ENCODE peak calls at places on chromosome X, in ten cellular contexts. One of them, this sample, is unnamed.

GRCh38 chrX:40998123-40998522 is 87.1 kb upstream of the USP9X start:
- ATAC-seq in CD4-positive, alpha-beta T cell: no peak
- ATAC-seq in CD8-positive, alpha-beta T cell: no peak
- ATAC-seq in heart left ventricle: no peak
- ATAC-seq in activated naive CD8-positive, alpha-beta T cell treated with anti-CD3 and anti-CD28 coated beads, Interleukin-2, amount 10 ng/mL, durations not matched to agents 7 days and 5 days: no peak
- ATAC-seq in heart right ventricle: no peak
- ATAC-seq in central memory CD8-positive, alpha-beta T cell: no peak
- ATAC-seq in omental fat pad: no peak
- ATAC-seq in activated T-cell treated with anti-CD3 and anti-CD28 coated beads, Interleukin-2, amount 50 U/mL, for 4 hours: no peak
- ATAC-seq in lower lobe of right lung: no peak
- ATAC-seq in this sample: no peak

GRCh38 chrX:109714340-109714958 is 18.6 kb downstream of the ACSL4 start:
- ATAC-seq in CD4-positive, alpha-beta T cell: no peak
- ATAC-seq in CD8-positive, alpha-beta T cell: no peak
- ATAC-seq in omental fat pad: no peak
- ATAC-seq in activated T-cell treated with anti-CD3 and anti-CD28 coated beads, Interleukin-2, amount 50 U/mL, for 4 hours: no peak
- ATAC-seq in central memory CD8-positive, alpha-beta T cell: no peak
- ATAC-seq in activated naive CD8-positive, alpha-beta T cell treated with anti-CD3 and anti-CD28 coated beads, Interleukin-2, amount 10 ng/mL, durations not matched to agents 7 days and 5 days: no peak
- ATAC-seq in heart left ventricle: no peak
- ATAC-seq in lower lobe of right lung: peak
- ATAC-seq in heart right ventricle: no peak
- ATAC-seq in this sample: no peak

GRCh38 chrX:7252013-7252610 is 104.2 kb upstream of the PUDP start:
- ATAC-seq in heart left ventricle: no peak
- ATAC-seq in activated T-cell treated with anti-CD3 and anti-CD28 coated beads, Interleukin-2, amount 50 U/mL, for 4 hours: no peak
- ATAC-seq in CD4-positive, alpha-beta T cell: no peak
- ATAC-seq in activated naive CD8-positive, alpha-beta T cell treated with anti-CD3 and anti-CD28 coated beads, Interleukin-2, amount 10 ng/mL, durations not matched to agents 7 days and 5 days: no peak
- ATAC-seq in central memory CD8-positive, alpha-beta T cell: no peak
- ATAC-seq in CD8-positive, alpha-beta T cell: no peak
- ATAC-seq in omental fat pad: no peak
- ATAC-seq in heart right ventricle: no peak
- ATAC-seq in lower lobe of right lung: peak
- ATAC-seq in this sample: no peak

GRCh38 chrX:132708529-132708928 is 219.7 kb upstream of the MBNL3 start:
- ATAC-seq in activated T-cell treated with anti-CD3 and anti-CD28 coated beads, Interleukin-2, amount 50 U/mL, for 4 hours: no peak
- ATAC-seq in CD8-positive, alpha-beta T cell: no peak
- ATAC-seq in heart right ventricle: no peak
- ATAC-seq in lower lobe of right lung: no peak
- ATAC-seq in activated naive CD8-positive, alpha-beta T cell treated with anti-CD3 and anti-CD28 coated beads, Interleukin-2, amount 10 ng/mL, durations not matched to agents 7 days and 5 days: no peak
- ATAC-seq in CD4-positive, alpha-beta T cell: no peak
- ATAC-seq in heart left ventricle: no peak
- ATAC-seq in central memory CD8-positive, alpha-beta T cell: no peak
- ATAC-seq in omental fat pad: no peak
- ATAC-seq in this sample: no peak

GRCh38 chrX:40261955-40262596 is 164.3 kb upstream of the BCOR start:
- ATAC-seq in CD4-positive, alpha-beta T cell: no peak
- ATAC-seq in heart left ventricle: peak
- ATAC-seq in central memory CD8-positive, alpha-beta T cell: no peak
- ATAC-seq in CD8-positive, alpha-beta T cell: no peak
- ATAC-seq in heart right ventricle: no peak
- ATAC-seq in omental fat pad: no peak
- ATAC-seq in activated T-cell treated with anti-CD3 and anti-CD28 coated beads, Interleukin-2, amount 50 U/mL, for 4 hours: no peak
- ATAC-seq in activated naive CD8-positive, alpha-beta T cell treated with anti-CD3 and anti-CD28 coated beads, Interleukin-2, amount 10 ng/mL, durations not matched to agents 7 days and 5 days: no peak
- ATAC-seq in lower lobe of right lung: peak
- ATAC-seq in this sample: no peak

GRCh38 chrX:23726196-23726595 is 16.9 kb downstream of the ACOT9 start:
- ATAC-seq in heart right ventricle: no peak
- ATAC-seq in activated naive CD8-positive, alpha-beta T cell treated with anti-CD3 and anti-CD28 coated beads, Interleukin-2, amount 10 ng/mL, durations not matched to agents 7 days and 5 days: no peak
- ATAC-seq in omental fat pad: no peak
- ATAC-seq in central memory CD8-positive, alpha-beta T cell: no peak
- ATAC-seq in heart left ventricle: no peak
- ATAC-seq in activated T-cell treated with anti-CD3 and anti-CD28 coated beads, Interleukin-2, amount 50 U/mL, for 4 hours: no peak
- ATAC-seq in CD8-positive, alpha-beta T cell: no peak
- ATAC-seq in CD4-positive, alpha-beta T cell: no peak
- ATAC-seq in lower lobe of right lung: peak
- ATAC-seq in this sample: no peak

GRCh38 chrX:149527705-149528104 is 13.1 kb upstream of the EOLA1 start:
- ATAC-seq in activated T-cell treated with anti-CD3 and anti-CD28 coated beads, Interleukin-2, amount 50 U/mL, for 4 hours: no peak
- ATAC-seq in heart left ventricle: no peak
- ATAC-seq in central memory CD8-positive, alpha-beta T cell: no peak
- ATAC-seq in omental fat pad: no peak
- ATAC-seq in CD8-positive, alpha-beta T cell: peak
- ATAC-seq in lower lobe of right lung: peak
- ATAC-seq in CD4-positive, alpha-beta T cell: peak
- ATAC-seq in heart right ventricle: no peak
- ATAC-seq in activated naive CD8-positive, alpha-beta T cell treated with anti-CD3 and anti-CD28 coated beads, Interleukin-2, amount 10 ng/mL, durations not matched to agents 7 days and 5 days: peak
- ATAC-seq in this sample: peak

GRCh38 chrX:629230-630006 is 1.2 kb upstream of the SHOX start:
- ATAC-seq in CD4-positive, alpha-beta T cell: no peak
- ATAC-seq in activated T-cell treated with anti-CD3 and anti-CD28 coated beads, Interleukin-2, amount 50 U/mL, for 4 hours: no peak
- ATAC-seq in activated naive CD8-positive, alpha-beta T cell treated with anti-CD3 and anti-CD28 coated beads, Interleukin-2, amount 10 ng/mL, durations not matched to agents 7 days and 5 days: no peak
- ATAC-seq in lower lobe of right lung: no peak
- ATAC-seq in CD8-positive, alpha-beta T cell: no peak
- ATAC-seq in central memory CD8-positive, alpha-beta T cell: no peak
- ATAC-seq in heart right ventricle: no peak
- ATAC-seq in omental fat pad: no peak
- ATAC-seq in heart left ventricle: no peak
- ATAC-seq in this sample: no peak

GRCh38 chrX:134949271-134949670 is 41.5 kb upstream of the SMIM10 start:
- ATAC-seq in activated T-cell treated with anti-CD3 and anti-CD28 coated beads, Interleukin-2, amount 50 U/mL, for 4 hours: no peak
- ATAC-seq in CD8-positive, alpha-beta T cell: no peak
- ATAC-seq in activated naive CD8-positive, alpha-beta T cell treated with anti-CD3 and anti-CD28 coated beads, Interleukin-2, amount 10 ng/mL, durations not matched to agents 7 days and 5 days: no peak
- ATAC-seq in heart left ventricle: no peak
- ATAC-seq in heart right ventricle: no peak
- ATAC-seq in central memory CD8-positive, alpha-beta T cell: no peak
- ATAC-seq in CD4-positive, alpha-beta T cell: no peak
- ATAC-seq in omental fat pad: peak
- ATAC-seq in lower lobe of right lung: no peak
- ATAC-seq in this sample: no peak

GRCh38 chrX:46681849-46682248 is 77.1 kb downstream of the SLC9A7 start:
- ATAC-seq in lower lobe of right lung: no peak
- ATAC-seq in activated T-cell treated with anti-CD3 and anti-CD28 coated beads, Interleukin-2, amount 50 U/mL, for 4 hours: no peak
- ATAC-seq in central memory CD8-positive, alpha-beta T cell: no peak
- ATAC-seq in CD4-positive, alpha-beta T cell: no peak
- ATAC-seq in omental fat pad: no peak
- ATAC-seq in activated naive CD8-positive, alpha-beta T cell treated with anti-CD3 and anti-CD28 coated beads, Interleukin-2, amount 10 ng/mL, durations not matched to agents 7 days and 5 days: no peak
- ATAC-seq in heart left ventricle: no peak
- ATAC-seq in heart right ventricle: no peak
- ATAC-seq in CD8-positive, alpha-beta T cell: no peak
- ATAC-seq in this sample: no peak

GRCh38 chrX:136212557-136213111 is 38.6 kb downstream of the MAP7D3 start:
- ATAC-seq in omental fat pad: no peak
- ATAC-seq in central memory CD8-positive, alpha-beta T cell: no peak
- ATAC-seq in activated naive CD8-positive, alpha-beta T cell treated with anti-CD3 and anti-CD28 coated beads, Interleukin-2, amount 10 ng/mL, durations not matched to agents 7 days and 5 days: no peak
- ATAC-seq in CD4-positive, alpha-beta T cell: no peak
- ATAC-seq in heart left ventricle: peak
- ATAC-seq in CD8-positive, alpha-beta T cell: no peak
- ATAC-seq in heart right ventricle: peak
- ATAC-seq in activated T-cell treated with anti-CD3 and anti-CD28 coated beads, Interleukin-2, amount 50 U/mL, for 4 hours: no peak
- ATAC-seq in lower lobe of right lung: no peak
- ATAC-seq in this sample: peak

GRCh38 chrX:51608071-51608470 is 10.6 kb downstream of the CENPVL3 start:
- ATAC-seq in lower lobe of right lung: no peak
- ATAC-seq in omental fat pad: no peak
- ATAC-seq in heart right ventricle: peak
- ATAC-seq in CD8-positive, alpha-beta T cell: no peak
- ATAC-seq in CD4-positive, alpha-beta T cell: no peak
- ATAC-seq in heart left ventricle: no peak
- ATAC-seq in activated T-cell treated with anti-CD3 and anti-CD28 coated beads, Interleukin-2, amount 50 U/mL, for 4 hours: no peak
- ATAC-seq in activated naive CD8-positive, alpha-beta T cell treated with anti-CD3 and anti-CD28 coated beads, Interleukin-2, amount 10 ng/mL, durations not matched to agents 7 days and 5 days: no peak
- ATAC-seq in central memory CD8-positive, alpha-beta T cell: no peak
- ATAC-seq in this sample: no peak

GRCh38 chrX:47573334-47574095 is 8.7 kb upstream of the TIMP1 start:
- ATAC-seq in omental fat pad: peak
- ATAC-seq in CD8-positive, alpha-beta T cell: no peak
- ATAC-seq in central memory CD8-positive, alpha-beta T cell: no peak
- ATAC-seq in CD4-positive, alpha-beta T cell: no peak
- ATAC-seq in heart right ventricle: peak
- ATAC-seq in activated naive CD8-positive, alpha-beta T cell treated with anti-CD3 and anti-CD28 coated beads, Interleukin-2, amount 10 ng/mL, durations not matched to agents 7 days and 5 days: no peak
- ATAC-seq in activated T-cell treated with anti-CD3 and anti-CD28 coated beads, Interleukin-2, amount 50 U/mL, for 4 hours: peak
- ATAC-seq in lower lobe of right lung: peak
- ATAC-seq in heart left ventricle: peak
- ATAC-seq in this sample: peak

GRCh38 chrX:11423362-11423818 is 130.2 kb downstream of the AMELX start:
- ATAC-seq in activated T-cell treated with anti-CD3 and anti-CD28 coated beads, Interleukin-2, amount 50 U/mL, for 4 hours: no peak
- ATAC-seq in activated naive CD8-positive, alpha-beta T cell treated with anti-CD3 and anti-CD28 coated beads, Interleukin-2, amount 10 ng/mL, durations not matched to agents 7 days and 5 days: no peak
- ATAC-seq in omental fat pad: no peak
- ATAC-seq in heart left ventricle: peak
- ATAC-seq in lower lobe of right lung: peak
- ATAC-seq in CD4-positive, alpha-beta T cell: no peak
- ATAC-seq in central memory CD8-positive, alpha-beta T cell: no peak
- ATAC-seq in heart right ventricle: peak
- ATAC-seq in CD8-positive, alpha-beta T cell: no peak
- ATAC-seq in this sample: peak

GRCh38 chrX:13764284-13764683 is 29.7 kb downstream of the OFD1 start:
- ATAC-seq in activated T-cell treated with anti-CD3 and anti-CD28 coated beads, Interleukin-2, amount 50 U/mL, for 4 hours: no peak
- ATAC-seq in lower lobe of right lung: no peak
- ATAC-seq in omental fat pad: no peak
- ATAC-seq in central memory CD8-positive, alpha-beta T cell: no peak
- ATAC-seq in heart left ventricle: peak
- ATAC-seq in CD4-positive, alpha-beta T cell: no peak
- ATAC-seq in activated naive CD8-positive, alpha-beta T cell treated with anti-CD3 and anti-CD28 coated beads, Interleukin-2, amount 10 ng/mL, durations not matched to agents 7 days and 5 days: no peak
- ATAC-seq in heart right ventricle: peak
- ATAC-seq in CD8-positive, alpha-beta T cell: no peak
- ATAC-seq in this sample: no peak

GRCh38 chrX:13647709-13648212 is 5.2 kb upstream of the TCEANC start:
- ATAC-seq in activated T-cell treated with anti-CD3 and anti-CD28 coated beads, Interleukin-2, amount 50 U/mL, for 4 hours: peak
- ATAC-seq in heart right ventricle: peak
- ATAC-seq in omental fat pad: no peak
- ATAC-seq in CD4-positive, alpha-beta T cell: peak
- ATAC-seq in lower lobe of right lung: peak
- ATAC-seq in central memory CD8-positive, alpha-beta T cell: peak
- ATAC-seq in heart left ventricle: peak
- ATAC-seq in activated naive CD8-positive, alpha-beta T cell treated with anti-CD3 and anti-CD28 coated beads, Interleukin-2, amount 10 ng/mL, durations not matched to agents 7 days and 5 days: no peak
- ATAC-seq in CD8-positive, alpha-beta T cell: peak
- ATAC-seq in this sample: no peak

GRCh38 chrX:133402830-133403625 is 12.3 kb downstream of the GPC4 start:
- ATAC-seq in activated naive CD8-positive, alpha-beta T cell treated with anti-CD3 and anti-CD28 coated beads, Interleukin-2, amount 10 ng/mL, durations not matched to agents 7 days and 5 days: no peak
- ATAC-seq in CD8-positive, alpha-beta T cell: no peak
- ATAC-seq in activated T-cell treated with anti-CD3 and anti-CD28 coated beads, Interleukin-2, amount 50 U/mL, for 4 hours: no peak
- ATAC-seq in lower lobe of right lung: no peak
- ATAC-seq in heart right ventricle: no peak
- ATAC-seq in central memory CD8-positive, alpha-beta T cell: no peak
- ATAC-seq in heart left ventricle: no peak
- ATAC-seq in CD4-positive, alpha-beta T cell: no peak
- ATAC-seq in omental fat pad: no peak
- ATAC-seq in this sample: no peak

GRCh38 chrX:104187931-104188330 is 21.7 kb downstream of the FAM199X start:
- ATAC-seq in CD8-positive, alpha-beta T cell: no peak
- ATAC-seq in heart right ventricle: no peak
- ATAC-seq in lower lobe of right lung: no peak
- ATAC-seq in omental fat pad: no peak
- ATAC-seq in heart left ventricle: no peak
- ATAC-seq in central memory CD8-positive, alpha-beta T cell: no peak
- ATAC-seq in activated T-cell treated with anti-CD3 and anti-CD28 coated beads, Interleukin-2, amount 50 U/mL, for 4 hours: no peak
- ATAC-seq in activated naive CD8-positive, alpha-beta T cell treated with anti-CD3 and anti-CD28 coated beads, Interleukin-2, amount 10 ng/mL, durations not matched to agents 7 days and 5 days: no peak
- ATAC-seq in CD4-positive, alpha-beta T cell: no peak
- ATAC-seq in this sample: no peak

GRCh38 chrX:21996872-21997271 is 35.3 kb upstream of the PHEX start:
- ATAC-seq in lower lobe of right lung: peak
- ATAC-seq in central memory CD8-positive, alpha-beta T cell: no peak
- ATAC-seq in CD4-positive, alpha-beta T cell: no peak
- ATAC-seq in activated naive CD8-positive, alpha-beta T cell treated with anti-CD3 and anti-CD28 coated beads, Interleukin-2, amount 10 ng/mL, durations not matched to agents 7 days and 5 days: peak
- ATAC-seq in activated T-cell treated with anti-CD3 and anti-CD28 coated beads, Interleukin-2, amount 50 U/mL, for 4 hours: no peak
- ATAC-seq in CD8-positive, alpha-beta T cell: no peak
- ATAC-seq in heart right ventricle: peak
- ATAC-seq in omental fat pad: no peak
- ATAC-seq in heart left ventricle: peak
- ATAC-seq in this sample: peak

This sample was measured in gastroesophageal sphincter.